ENCODE peak calls at places on chromosome 1, in nine cellular contexts. J, U, I, X, S, C, L, T and Q are unnamed samples.

GRCh38 chr1:204455063-204455830 is 39.4 kb downstream of the PIK3C2B start:
- DNase-seq in J (no peak), U (no peak), I (no peak), X (no peak), S (no peak), C (no peak), L (no peak), T (no peak), Q (no peak)

GRCh38 chr1:80392529-80392928 is 1386.0 kb upstream of the ADGRL4 start:
- DNase-seq in J (peak; percentile 29), U (no peak), I (no peak), X (no peak), S (no peak), C (no peak), L (peak; percentile 10), T (no peak), Q (no peak)

GRCh38 chr1:156664046-156664948 is 12.9 kb downstream of the NES start:
- DNase-seq in J (no peak), U (no peak), I (no peak), X (peak; percentile 32), S (no peak), C (no peak), L (no peak), T (no peak), Q (no peak)

GRCh38 chr1:181175955-181176354 is 87.5 kb downstream of the IER5 start:
- DNase-seq in J (no peak), U (no peak), I (no peak), X (no peak), S (no peak), C (no peak), L (no peak), T (no peak), Q (no peak)

GRCh38 chr1:223515416-223515815 is 122.2 kb downstream of the CCDC185 start:
- DNase-seq in J (no peak), U (no peak), I (no peak), X (no peak), S (no peak), C (peak; percentile 52), L (no peak), T (no peak), Q (no peak)

GRCh38 chr1:17012775-17013501 is 1.2 kb upstream of the ATP13A2 start:
- DNase-seq in J (no peak), U (no peak), I (no peak), X (peak; percentile 53), S (no peak), C (no peak), L (no peak), T (no peak), Q (no peak)

GRCh38 chr1:180235502-180236239 is 5.6 kb downstream of the LHX4 start:
- DNase-seq in J (no peak), U (no peak), I (no peak), X (no peak), S (no peak), C (no peak), L (no peak), T (no peak), Q (no peak)

GRCh38 chr1:59689741-59690140 is 125.0 kb upstream of the HOOK1 start:
- DNase-seq in J (no peak), U (no peak), I (no peak), X (no peak), S (no peak), C (no peak), L (no peak), T (no peak), Q (no peak)

GRCh38 chr1:208759250-208759649 is 515.1 kb upstream of the PLXNA2 start:
- DNase-seq in J (no peak), U (no peak), I (no peak), X (no peak), S (no peak), C (no peak), L (no peak), T (no peak), Q (no peak)

GRCh38 chr1:8595919-8596318 is 221.5 kb downstream of the RERE start:
- DNase-seq in J (no peak), U (no peak), I (peak; percentile 73), X (peak; percentile 6), S (no peak), C (no peak), L (no peak), T (no peak), Q (no peak)

GRCh38 chr1:212621830-212622315 is 13.3 kb downstream of the ATF3 start:
- DNase-seq in J (no peak), U (no peak), I (no peak), X (no peak), S (no peak), C (no peak), L (no peak), T (no peak), Q (no peak)

GRCh38 chr1:29416825-29417557 is 180.7 kb downstream of the PTPRU start:
- DNase-seq in J (no peak), U (no peak), I (no peak), X (peak; percentile 60), S (no peak), C (no peak), L (no peak), T (no peak), Q (no peak)

GRCh38 chr1:97904528-97904927 is 16.3 kb downstream of the DPYD start:
- DNase-seq in J (no peak), U (no peak), I (no peak), X (peak; percentile 74), S (no peak), C (no peak), L (no peak), T (no peak), Q (no peak)

GRCh38 chr1:97905141-97905540 is 15.7 kb downstream of the DPYD start:
- DNase-seq in J (no peak), U (no peak), I (no peak), X (no peak), S (no peak), C (no peak), L (no peak), T (no peak), Q (no peak)

GRCh38 chr1:97906567-97907228 is 14.1 kb downstream of the DPYD start:
- DNase-seq in J (no peak), U (peak; percentile 52), I (no peak), X (peak; percentile 97), S (peak; percentile 18), C (no peak), L (no peak), T (no peak), Q (peak; percentile 61)

GRCh38 chr1:97911266-97912215 is 9.3 kb downstream of the DPYD start:
- DNase-seq in J (no peak), U (no peak), I (no peak), X (peak; percentile 25), S (no peak), C (peak; percentile 13), L (no peak), T (no peak), Q (no peak)

GRCh38 chr1:97907886-97908285 is 12.9 kb downstream of the DPYD start:
- DNase-seq in J (no peak), U (no peak), I (no peak), X (peak; percentile 28), S (no peak), C (no peak), L (no peak), T (no peak), Q (no peak)
- H3K27me3 ChIP-seq in J (no peaks in the 10 kb centered on the region), U (no peaks in the 10 kb centered on the region), I (no peaks in the 10 kb centered on the region), X (no peaks in the 10 kb centered on the region), S (no peaks in the 10 kb centered on the region), C (no peaks in the 10 kb centered on the region), L (no peaks in the 10 kb centered on the region), T (no peaks in the 10 kb centered on the region), Q (no peaks in the 10 kb centered on the region)

GRCh38 chr1:109370712-109371270 is 26.9 kb downstream of the SORT1 start:
- DNase-seq in J (no peak), U (peak; percentile 29), I (peak; percentile 45), X (peak; percentile 89), S (no peak), C (no peak), L (no peak), T (no peak), Q (no peak)

GRCh38 chr1:109369167-109369746 is 28.5 kb downstream of the SORT1 start:
- DNase-seq in J (no peak), U (peak; percentile 48), I (peak; percentile 15), X (peak; percentile 59), S (no peak), C (no peak), L (no peak), T (no peak), Q (no peak)

GRCh38 chr1:109365642-109366204 is 32.0 kb downstream of the SORT1 start:
- DNase-seq in J (peak; percentile 16), U (no peak), I (no peak), X (no peak), S (no peak), C (no peak), L (no peak), T (peak; percentile 73), Q (no peak)

GRCh38 chr1:109371271-109371739 is 26.4 kb downstream of the SORT1 start:
- DNase-seq in J (peak; percentile 63), U (peak; percentile 70), I (peak; percentile 11), X (peak; percentile 93), S (no peak), C (no peak), L (peak; percentile 27), T (no peak), Q (no peak)

GRCh38 chr1:109368464-109368863 is 29.3 kb downstream of the SORT1 start:
- DNase-seq in J (no peak), U (no peak), I (no peak), X (no peak), S (no peak), C (no peak), L (no peak), T (no peak), Q (no peak)
- H3K27ac ChIP-seq in J (no peak overlapping the region), U (no peak overlapping the region), I (no peak overlapping the region), X (no peak overlapping the region), S (peak overlapping the region; percentile 84), C (no peak overlapping the region), L (peak overlapping the region; percentile 60), T (no peak overlapping the region), Q (no peak overlapping the region)

DNA sequence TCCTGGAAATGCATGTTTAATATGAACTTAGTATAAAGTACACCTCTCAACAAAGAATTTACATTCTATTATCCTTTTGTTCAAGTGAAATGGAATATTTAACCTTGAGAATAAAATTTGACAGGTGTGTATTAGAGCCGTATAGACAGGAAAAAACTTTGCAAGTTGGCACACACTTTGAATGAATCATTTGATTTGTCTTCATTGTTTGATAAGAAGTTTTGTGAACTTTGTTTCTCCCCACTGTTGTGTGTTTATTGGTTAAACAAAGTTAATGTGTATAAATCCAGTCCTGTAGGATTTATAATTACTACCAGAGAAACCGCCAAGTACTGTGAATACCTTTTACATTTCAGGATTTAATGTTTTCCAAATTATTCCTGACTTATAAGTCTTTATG is 2.0 kb downstream of the SYDE2 start:
- DNase-seq in J (no peak), U (no peak), I (no peak), X (no peak), S (no peak), C (no peak), L (no peak), T (no peak), Q (no peak)
- H3K4me3 ChIP-seq in J (peak overlapping the region; percentile 92), U (no peak overlapping the region), I (peak overlapping the region; percentile 83), X (peak overlapping the region; percentile 84), S (peak overlapping the region; percentile 68), C (no peak overlapping the region), L (no peak overlapping the region), T (peak overlapping the region; percentile 84), Q (peak overlapping the region; percentile 72)

DNA sequence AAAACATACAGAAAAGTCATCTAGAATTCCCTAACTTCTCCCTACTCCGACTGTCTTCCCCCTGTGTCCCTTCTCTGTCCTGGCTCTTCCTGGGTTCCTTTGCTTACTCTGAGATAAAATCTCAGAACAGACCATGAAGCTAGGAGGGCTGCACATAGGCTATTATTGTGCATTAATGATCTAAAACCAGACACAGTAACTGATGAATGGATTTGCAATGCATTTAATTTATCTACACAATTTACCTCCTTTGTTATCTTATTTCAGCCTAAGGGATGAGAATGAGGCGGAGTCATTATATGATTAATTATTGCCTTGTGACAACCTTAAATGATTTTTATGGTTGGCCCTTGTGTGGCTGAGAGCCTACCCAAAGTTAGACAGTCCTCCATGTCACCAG is 14.5 kb downstream of the RHOU start:
- DNase-seq in J (no peak), U (no peak), I (no peak), X (no peak), S (no peak), C (no peak), L (no peak), T (no peak), Q (no peak)
- H3K27me3 ChIP-seq in J (no peaks in the 10 kb centered on the region), U (no peaks in the 10 kb centered on the region), I (no peaks in the 10 kb centered on the region), X (peaks cover 31% of the 10 kb centered on the region), S (peaks cover 50% of the 10 kb centered on the region), C (no peaks in the 10 kb centered on the region), L (no peaks in the 10 kb centered on the region), T (no peaks in the 10 kb centered on the region), Q (peaks cover 11% of the 10 kb centered on the region)